ENCODE peak calls at places on chromosomes 6 and 20, in eight cellular contexts. One of them, this sample, is unnamed.

GRCh38 chr6:53070808-53071207 is 5.6 kb downstream of the FBXO9 start:
- DNase-seq in stomach: no peak
- DNase-seq in HepG2: no peak
- DNase-seq in H1: no peak
- DNase-seq in K562: no peak
- DNase-seq in transverse colon: no peak
- DNase-seq in ovary: no peak
- DNase-seq in tibial nerve: no peak
- DNase-seq in this sample: no peak

GRCh38 chr20:32108814-32109391 is 611 bp upstream of the TM9SF4 start:
- DNase-seq in stomach: no peak
- DNase-seq in HepG2: no peak
- DNase-seq in H1: no peak
- DNase-seq in K562: no peak
- DNase-seq in transverse colon: no peak
- DNase-seq in ovary: no peak
- DNase-seq in tibial nerve: no peak
- DNase-seq in this sample: no peak

GRCh38 chr6:41940759-41941279 is 789 bp downstream of the CCND3 start:
- DNase-seq in stomach: peak; percentile 44
- DNase-seq in HepG2: no peak
- DNase-seq in H1: peak; percentile 74
- DNase-seq in K562: peak; percentile 85
- DNase-seq in transverse colon: peak; percentile 54
- DNase-seq in ovary: peak; percentile 74
- DNase-seq in tibial nerve: no peak
- DNase-seq in this sample: peak; percentile 75

GRCh38 chr6:51494342-51494741 is 593.1 kb downstream of the PKHD1 start:
- DNase-seq in stomach: no peak
- DNase-seq in HepG2: no peak
- DNase-seq in H1: no peak
- DNase-seq in K562: no peak
- DNase-seq in transverse colon: no peak
- DNase-seq in ovary: no peak
- DNase-seq in tibial nerve: no peak
- DNase-seq in this sample: no peak

GRCh38 chr6:79313254-79313653 is 78.8 kb upstream of the HMGN3 start:
- DNase-seq in stomach: no peak
- DNase-seq in HepG2: no peak
- DNase-seq in H1: no peak
- DNase-seq in K562: peak; percentile 12
- DNase-seq in transverse colon: no peak
- DNase-seq in ovary: no peak
- DNase-seq in tibial nerve: no peak
- DNase-seq in this sample: no peak

GRCh38 chr6:92371809-92372208 is 1047.5 kb downstream of the EPHA7 start:
- DNase-seq in stomach: no peak
- DNase-seq in HepG2: no peak
- DNase-seq in H1: no peak
- DNase-seq in K562: no peak
- DNase-seq in transverse colon: no peak
- DNase-seq in ovary: no peak
- DNase-seq in tibial nerve: no peak
- DNase-seq in this sample: no peak

GRCh38 chr6:26543953-26544352 is 5.8 kb downstream of the HMGN4 start:
- DNase-seq in stomach: no peak
- DNase-seq in HepG2: peak; percentile 36
- DNase-seq in H1: no peak
- DNase-seq in K562: no peak
- DNase-seq in transverse colon: no peak
- DNase-seq in ovary: no peak
- DNase-seq in tibial nerve: no peak
- DNase-seq in this sample: no peak

GRCh38 chr20:8131598-8132014 is 460 bp upstream of the PLCB1 start:
- DNase-seq in stomach: no peak
- DNase-seq in HepG2: no peak
- DNase-seq in H1: no peak
- DNase-seq in K562: no peak
- DNase-seq in transverse colon: no peak
- DNase-seq in ovary: no peak
- DNase-seq in tibial nerve: peak; percentile 15
- DNase-seq in this sample: no peak

GRCh38 chr6:154800338-154800737 is 67.1 kb downstream of the SCAF8 start:
- DNase-seq in stomach: no peak
- DNase-seq in HepG2: no peak
- DNase-seq in H1: no peak
- DNase-seq in K562: no peak
- DNase-seq in transverse colon: no peak
- DNase-seq in ovary: no peak
- DNase-seq in tibial nerve: no peak
- DNase-seq in this sample: no peak

GRCh38 chr6:551405-551804 is 105.5 kb downstream of the HUS1B start:
- DNase-seq in stomach: no peak
- DNase-seq in HepG2: peak; percentile 12
- DNase-seq in H1: peak; percentile 61
- DNase-seq in K562: peak; percentile 58
- DNase-seq in transverse colon: no peak
- DNase-seq in ovary: no peak
- DNase-seq in tibial nerve: no peak
- DNase-seq in this sample: no peak
- TF ChIP-seq EP300 in stomach: no peak
- TF ChIP-seq EP300 in HepG2: no peak
- TF ChIP-seq EP300 in H1: no peak
- TF ChIP-seq EP300 in K562: no peak
- TF ChIP-seq EP300 in transverse colon: no peak
- TF ChIP-seq EP300 in ovary: no peak
- TF ChIP-seq EP300 in tibial nerve: no peak
- TF ChIP-seq EP300 in this sample: no peak

GRCh38 chr20:62835931-62836861 is 19.3 kb downstream of the COL9A3 start:
- DNase-seq in stomach: no peak
- DNase-seq in HepG2: no peak
- DNase-seq in H1: no peak
- DNase-seq in K562: no peak
- DNase-seq in transverse colon: no peak
- DNase-seq in ovary: peak; percentile 54
- DNase-seq in tibial nerve: no peak
- DNase-seq in this sample: peak; percentile 65
- TF ChIP-seq EP300 in stomach: no peak
- TF ChIP-seq EP300 in HepG2: no peak
- TF ChIP-seq EP300 in H1: no peak
- TF ChIP-seq EP300 in K562: no peak
- TF ChIP-seq EP300 in transverse colon: no peak
- TF ChIP-seq EP300 in ovary: no peak
- TF ChIP-seq EP300 in tibial nerve: no peak
- TF ChIP-seq EP300 in this sample: no peak

DNA sequence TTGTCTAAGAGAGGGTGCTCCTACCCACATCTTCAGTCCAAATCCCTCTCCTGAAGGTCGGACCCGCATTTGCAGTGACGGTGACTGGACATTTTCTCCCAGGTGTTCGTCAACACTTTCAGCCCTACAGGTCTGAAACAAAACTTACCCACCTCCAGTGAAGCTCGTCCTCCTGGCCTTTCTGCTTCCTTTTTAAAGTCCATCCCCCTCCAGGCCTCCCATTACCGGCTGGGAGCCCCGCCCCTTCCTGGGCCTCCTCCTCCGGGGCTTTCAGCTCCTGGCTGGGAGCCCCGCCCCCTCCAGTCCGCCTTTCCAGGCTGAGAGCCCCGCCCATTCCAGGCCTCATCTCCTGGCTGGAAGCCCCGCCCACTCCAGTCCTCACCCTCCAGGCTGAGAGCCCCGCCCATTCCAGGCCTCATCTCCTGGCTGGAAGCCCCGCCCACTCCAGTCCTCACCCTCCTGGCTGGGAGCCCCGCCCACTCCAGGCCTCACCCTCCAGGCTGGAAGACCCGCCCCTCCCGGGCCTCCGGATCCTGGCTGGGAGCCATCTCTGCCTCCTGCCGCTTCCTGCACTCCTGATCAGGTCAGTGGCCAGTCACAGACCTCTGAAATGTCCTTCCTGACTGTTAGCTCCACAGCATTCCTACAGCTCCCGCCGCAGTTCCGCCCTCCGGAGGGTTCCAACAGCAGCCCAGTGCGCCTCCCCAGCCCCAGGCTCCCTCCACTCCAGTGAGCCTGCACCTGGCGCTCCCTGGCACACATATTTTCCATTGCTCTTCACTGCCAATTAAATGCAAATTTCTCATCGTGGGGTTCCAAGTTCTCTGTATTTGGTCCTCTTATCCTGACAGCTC is 98.5 kb downstream of the LY86 start:
- DNase-seq in stomach: peak; percentile 99
- DNase-seq in HepG2: peak; percentile 91
- DNase-seq in H1: peak; percentile 97
- DNase-seq in K562: peak; percentile 100
- DNase-seq in transverse colon: peak; percentile 97
- DNase-seq in ovary: peak; percentile 91
- DNase-seq in tibial nerve: peak; percentile 68
- DNase-seq in this sample: peak; percentile 88
- TF ChIP-seq EP300 in stomach: no peak
- TF ChIP-seq EP300 in HepG2: no peak
- TF ChIP-seq EP300 in H1: no peak
- TF ChIP-seq EP300 in K562: no peak
- TF ChIP-seq EP300 in transverse colon: no peak
- TF ChIP-seq EP300 in ovary: no peak
- TF ChIP-seq EP300 in tibial nerve: no peak
- TF ChIP-seq EP300 in this sample: no peak

GRCh38 chr6:111444794-111445193 is 38.2 kb downstream of the REV3L start:
- DNase-seq in stomach: no peak
- DNase-seq in HepG2: no peak
- DNase-seq in H1: no peak
- DNase-seq in K562: no peak
- DNase-seq in transverse colon: no peak
- DNase-seq in ovary: no peak
- DNase-seq in tibial nerve: no peak
- DNase-seq in this sample: no peak

GRCh38 chr6:111450087-111450486 is 32.9 kb downstream of the REV3L start:
- DNase-seq in stomach: no peak
- DNase-seq in HepG2: no peak
- DNase-seq in H1: no peak
- DNase-seq in K562: no peak
- DNase-seq in transverse colon: no peak
- DNase-seq in ovary: no peak
- DNase-seq in tibial nerve: no peak
- DNase-seq in this sample: no peak

GRCh38 chr6:111447051-111447450 is 36.0 kb downstream of the REV3L start:
- DNase-seq in stomach: no peak
- DNase-seq in HepG2: no peak
- DNase-seq in H1: no peak
- DNase-seq in K562: no peak
- DNase-seq in transverse colon: no peak
- DNase-seq in ovary: no peak
- DNase-seq in tibial nerve: no peak
- DNase-seq in this sample: no peak

GRCh38 chr6:111445786-111446395 is 37.1 kb downstream of the REV3L start:
- DNase-seq in stomach: no peak
- DNase-seq in HepG2: no peak
- DNase-seq in H1: no peak
- DNase-seq in K562: no peak
- DNase-seq in transverse colon: no peak
- DNase-seq in ovary: no peak
- DNase-seq in tibial nerve: no peak
- DNase-seq in this sample: no peak

GRCh38 chr6:111449129-111449528 is 33.9 kb downstream of the REV3L start:
- DNase-seq in stomach: no peak
- DNase-seq in HepG2: no peak
- DNase-seq in H1: no peak
- DNase-seq in K562: no peak
- DNase-seq in transverse colon: no peak
- DNase-seq in ovary: no peak
- DNase-seq in tibial nerve: no peak
- DNase-seq in this sample: no peak
- TF ChIP-seq EP300 in stomach: no peak
- TF ChIP-seq EP300 in HepG2: no peak
- TF ChIP-seq EP300 in H1: no peak
- TF ChIP-seq EP300 in K562: no peak
- TF ChIP-seq EP300 in transverse colon: no peak
- TF ChIP-seq EP300 in ovary: no peak
- TF ChIP-seq EP300 in tibial nerve: no peak
- TF ChIP-seq EP300 in this sample: no peak

GRCh38 chr20:46022411-46023147 is 6.4 kb upstream of the SLC12A5 start:
- DNase-seq in stomach: peak; percentile 65
- DNase-seq in HepG2: peak; percentile 52
- DNase-seq in H1: peak; percentile 92
- DNase-seq in K562: peak; percentile 78
- DNase-seq in transverse colon: peak; percentile 67
- DNase-seq in ovary: peak; percentile 69
- DNase-seq in tibial nerve: no peak
- DNase-seq in this sample: no peak
- TF ChIP-seq EP300 in stomach: no peak
- TF ChIP-seq EP300 in HepG2: no peak
- TF ChIP-seq EP300 in H1: no peak
- TF ChIP-seq EP300 in K562: no peak
- TF ChIP-seq EP300 in transverse colon: no peak
- TF ChIP-seq EP300 in ovary: no peak
- TF ChIP-seq EP300 in tibial nerve: no peak
- TF ChIP-seq EP300 in this sample: no peak

GRCh38 chr6:166381733-166382499 is 824 bp downstream of the MPC1 start:
- DNase-seq in stomach: peak; percentile 92
- DNase-seq in HepG2: peak; percentile 58
- DNase-seq in H1: peak; percentile 93
- DNase-seq in K562: peak; percentile 90
- DNase-seq in transverse colon: peak; percentile 93
- DNase-seq in ovary: peak; percentile 70
- DNase-seq in tibial nerve: no peak
- DNase-seq in this sample: peak; percentile 81
- TF ChIP-seq EP300 in stomach: no peak
- TF ChIP-seq EP300 in HepG2: no peak
- TF ChIP-seq EP300 in H1: no peak
- TF ChIP-seq EP300 in K562: no peak
- TF ChIP-seq EP300 in transverse colon: no peak
- TF ChIP-seq EP300 in ovary: no peak
- TF ChIP-seq EP300 in tibial nerve: no peak
- TF ChIP-seq EP300 in this sample: no peak

DNA sequence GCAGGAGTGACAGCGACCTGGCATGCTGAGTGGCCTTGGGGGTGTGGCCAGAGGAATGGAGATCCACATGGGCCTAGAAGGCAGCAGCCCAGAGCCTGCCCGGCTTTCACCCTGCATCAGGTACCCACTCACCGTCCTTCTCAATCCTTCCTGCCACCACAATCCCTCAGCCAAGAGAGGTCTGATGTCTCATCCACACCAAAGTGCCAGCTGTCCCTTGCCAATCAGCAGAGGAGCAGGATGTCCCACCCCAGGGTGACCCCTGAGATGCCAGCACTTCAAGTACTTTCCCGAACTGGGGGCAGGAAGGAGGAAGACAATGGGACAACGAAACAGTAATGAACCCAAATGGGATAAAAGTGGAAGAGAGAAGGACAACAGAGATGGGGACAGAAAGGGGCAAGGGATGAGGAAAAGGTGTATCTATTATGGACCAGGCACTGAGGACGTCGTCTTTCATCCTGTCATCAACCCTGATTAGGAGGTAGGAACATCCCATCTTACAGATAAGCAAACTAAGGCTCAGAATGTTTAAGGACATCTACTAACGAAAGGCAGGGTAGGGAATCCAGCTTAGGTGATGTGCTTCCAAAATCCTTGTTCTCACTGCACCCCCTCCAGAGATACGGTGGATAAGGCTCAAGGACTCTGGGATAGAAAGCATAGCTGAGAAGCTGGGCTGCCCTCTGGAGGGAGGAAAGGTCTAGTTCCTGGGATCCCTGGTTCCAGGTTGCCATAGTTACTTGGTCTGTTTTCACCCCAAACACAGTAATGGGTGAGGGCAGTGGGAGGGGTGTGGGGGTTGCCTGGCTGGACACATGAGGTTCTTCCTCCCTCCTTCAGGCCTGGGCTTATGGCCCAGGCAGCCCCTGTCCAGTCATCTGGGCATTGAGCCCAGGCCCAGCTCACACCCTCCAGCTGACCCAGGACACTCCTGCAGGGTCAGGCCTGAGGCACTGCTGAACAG is 4.5 kb upstream of the TNXB start:
- DNase-seq in stomach: peak; percentile 50
- DNase-seq in HepG2: peak; percentile 80
- DNase-seq in H1: no peak
- DNase-seq in K562: peak; percentile 70
- DNase-seq in transverse colon: peak; percentile 63
- DNase-seq in ovary: peak; percentile 97
- DNase-seq in tibial nerve: peak; percentile 82
- DNase-seq in this sample: peak; percentile 96
- TF ChIP-seq EP300 in stomach: no peak
- TF ChIP-seq EP300 in HepG2: peak; percentile 21
- TF ChIP-seq EP300 in H1: peak; percentile 67
- TF ChIP-seq EP300 in K562: no peak
- TF ChIP-seq EP300 in transverse colon: no peak
- TF ChIP-seq EP300 in ovary: peak; percentile 84
- TF ChIP-seq EP300 in tibial nerve: no peak
- TF ChIP-seq EP300 in this sample: no peak

This sample was measured in sigmoid colon.